ENCODE peak calls at places on chromosomes 3 and 15, in six cellular contexts. I, U, M, L, Q and X are unnamed samples.

GRCh38 chr3:63230146-63230545 is 48.0 kb upstream of the SYNPR start:
- DNase-seq in L (no peak), U (no peak), Q (no peak), M (no peak), I (no peak), X (no peak)

GRCh38 chr3:121072128-121072527 is 164.1 kb downstream of the STXBP5L start:
- DNase-seq in U (no peak), Q (no peak), I (no peak), M (no peak), L (no peak), X (no peak)

GRCh38 chr15:81302605-81303204 is 21.2 kb downstream of the STARD5 start:
- DNase-seq in L (no peak), Q (no peak), U (no peak), M (no peak), I (no peak), X (no peak)

GRCh38 chr15:28917791-28918140 is 32.0 kb downstream of the APBA2 start:
- DNase-seq in Q (no peak), U (no peak), L (no peak), M (no peak), I (no peak), X (no peak)

GRCh38 chr3:114758828-114759709 is 388.0 kb downstream of the ZBTB20 start:
- DNase-seq in Q (no peak), U (peak; percentile 59), M (no peak), I (no peak), L (no peak), X (peak; percentile 65)

GRCh38 chr3:12947504-12948369 is 106.4 kb upstream of the RPL32 start:
- DNase-seq in M (no peak), U (peak; percentile 68), L (no peak), Q (no peak), I (peak; percentile 45), X (peak; percentile 61)

GRCh38 chr3:7015683-7016440 is 154.9 kb downstream of the GRM7 start:
- DNase-seq in L (no peak), M (no peak), U (no peak), I (no peak), Q (no peak), X (no peak)

GRCh38 chr3:120145498-120146285 is 51.4 kb upstream of the GSK3B start:
- DNase-seq in L (no peak), M (no peak), I (no peak), Q (peak; percentile 93), U (peak; percentile 41), X (peak; percentile 91)

GRCh38 chr15:99447497-99448371 is 118.0 kb upstream of the MEF2A start:
- DNase-seq in Q (no peak), U (no peak), I (peak; percentile 81), L (no peak), M (no peak), X (no peak)

GRCh38 chr15:58260911-58261267 is 122.7 kb downstream of the AQP9 start:
- DNase-seq in Q (no peak), I (no peak), L (no peak), M (no peak), U (peak; percentile 35), X (peak; percentile 55)

GRCh38 chr3:13749063-13749764 is 130.7 kb downstream of the WNT7A start:
- DNase-seq in L (no peak), M (no peak), Q (peak; percentile 92), U (no peak), I (no peak), X (no peak)

GRCh38 chr3:178446054-178446453 is 90.2 kb upstream of the KCNMB2 start:
- DNase-seq in I (no peak), Q (no peak), M (no peak), U (no peak), L (no peak), X (no peak)

GRCh38 chr3:15292765-15293522 is 39.4 kb downstream of the SH3BP5 start:
- DNase-seq in Q (peak; percentile 95), U (peak; percentile 44), L (no peak), M (no peak), I (no peak), X (peak; percentile 91)

DNA sequence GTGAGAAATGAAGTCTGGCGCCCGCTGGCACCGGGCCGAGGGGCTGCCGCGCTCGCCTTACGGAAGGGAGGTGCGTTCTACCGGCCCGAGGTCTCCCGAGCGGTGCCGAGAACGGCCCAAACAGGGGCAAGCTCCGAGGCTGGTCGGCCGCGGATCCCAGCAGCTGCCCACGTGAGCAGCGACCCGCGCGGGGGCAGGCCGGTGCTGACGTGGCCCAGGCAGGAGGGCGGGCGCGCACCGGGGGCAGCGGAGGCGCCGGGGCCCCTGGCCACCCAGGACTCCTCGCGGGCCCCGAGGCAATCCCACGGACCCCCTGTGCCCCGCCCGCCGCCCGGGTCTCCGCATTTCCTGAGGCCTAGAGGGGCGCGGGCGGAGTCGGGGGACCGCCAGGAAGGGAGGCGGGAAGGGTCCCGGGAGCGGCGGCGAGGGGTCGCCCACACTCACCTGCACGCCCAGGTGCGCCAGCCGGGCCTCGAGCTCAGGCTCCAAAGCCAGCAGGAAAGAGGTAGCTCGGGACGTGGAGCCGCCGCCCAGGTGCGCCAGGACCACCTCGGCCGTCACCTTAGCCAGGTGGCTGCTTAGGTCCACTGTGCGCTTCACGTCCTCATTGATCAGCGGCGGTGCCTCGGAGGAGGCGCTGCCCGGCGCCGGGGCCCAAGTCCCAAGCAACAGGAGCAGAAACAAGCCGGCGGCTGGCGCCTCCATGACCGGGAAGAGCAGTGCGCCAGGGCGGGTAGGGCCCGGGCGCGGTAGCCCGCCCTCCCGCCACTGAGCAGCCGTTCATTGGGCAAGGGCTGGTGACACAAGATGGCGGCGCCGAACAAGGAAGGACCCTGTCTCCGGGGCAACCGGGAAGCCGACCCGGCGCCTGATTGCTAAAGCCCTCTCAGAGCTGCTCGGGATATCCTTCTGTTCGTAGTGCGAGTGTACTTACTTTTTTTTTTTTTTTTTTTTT is at the start of gene RPN1:
- DNase-seq in U (peak; percentile 94), Q (peak; percentile 98), L (peak; percentile 57), I (peak; percentile 94), M (peak; percentile 88), X (peak; percentile 98)
- H2BK5ac ChIP-seq in U (peak within 1 kb of the TSS; percentile 88), Q (peak within 1 kb of the TSS; percentile 83), L (peak within 1 kb of the TSS; percentile 86), I (peak within 1 kb of the TSS; percentile 96), M (peak within 1 kb of the TSS; percentile 95), X (peak within 1 kb of the TSS; percentile 82)

GRCh38 chr3:3110299-3110630 is at the start of gene IL5RA:
- DNase-seq in L (no peak), U (no peak), I (peak; percentile 35), M (no peak), Q (peak; percentile 14), X (peak; percentile 84)
- H2AFZ ChIP-seq in L (peak within 1 kb of the TSS; percentile 55), U (no peak within 1 kb of the TSS), I (peak within 1 kb of the TSS; percentile 65), M (peak within 1 kb of the TSS; percentile 63), Q (no peak within 1 kb of the TSS), X (no peak within 1 kb of the TSS)

DNA sequence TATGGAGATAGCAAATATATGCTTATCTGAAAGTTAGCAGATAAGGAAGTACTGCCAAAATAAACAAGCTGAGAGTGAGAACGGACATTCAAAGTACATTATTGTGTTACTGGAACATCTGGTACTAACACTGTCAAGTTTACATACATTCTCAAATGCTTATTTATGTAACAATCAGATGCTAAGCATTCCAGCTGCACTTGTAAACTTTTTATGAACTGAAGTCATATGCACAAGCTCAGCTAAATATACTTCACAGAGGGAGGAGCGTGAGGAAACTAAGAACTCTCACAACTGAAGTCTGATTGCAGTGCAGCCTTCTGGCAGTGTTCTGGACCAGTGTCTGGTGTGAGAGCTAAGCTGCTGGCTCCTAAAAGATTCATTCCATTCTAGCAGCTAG is 223.7 kb upstream of the NANOGP8 start:
- DNase-seq in Q (peak; percentile 23), M (no peak), I (no peak), L (no peak), U (peak; percentile 98), X (peak; percentile 89)
- H2BK5ac ChIP-seq in Q (no peak overlapping the region), M (no peak overlapping the region), I (no peak overlapping the region), L (no peak overlapping the region), U (peak overlapping the region; percentile 65), X (no peak overlapping the region)

GRCh38 chr3:58519668-58520402 is 17.2 kb downstream of the ACOX2 start:
- DNase-seq in U (no peak), M (no peak), I (no peak), Q (no peak), L (no peak), X (no peak)
- H2AFZ ChIP-seq in U (no peak overlapping the region), M (no peak overlapping the region), I (no peak overlapping the region), Q (no peak overlapping the region), L (no peak overlapping the region), X (no peak overlapping the region)

DNA sequence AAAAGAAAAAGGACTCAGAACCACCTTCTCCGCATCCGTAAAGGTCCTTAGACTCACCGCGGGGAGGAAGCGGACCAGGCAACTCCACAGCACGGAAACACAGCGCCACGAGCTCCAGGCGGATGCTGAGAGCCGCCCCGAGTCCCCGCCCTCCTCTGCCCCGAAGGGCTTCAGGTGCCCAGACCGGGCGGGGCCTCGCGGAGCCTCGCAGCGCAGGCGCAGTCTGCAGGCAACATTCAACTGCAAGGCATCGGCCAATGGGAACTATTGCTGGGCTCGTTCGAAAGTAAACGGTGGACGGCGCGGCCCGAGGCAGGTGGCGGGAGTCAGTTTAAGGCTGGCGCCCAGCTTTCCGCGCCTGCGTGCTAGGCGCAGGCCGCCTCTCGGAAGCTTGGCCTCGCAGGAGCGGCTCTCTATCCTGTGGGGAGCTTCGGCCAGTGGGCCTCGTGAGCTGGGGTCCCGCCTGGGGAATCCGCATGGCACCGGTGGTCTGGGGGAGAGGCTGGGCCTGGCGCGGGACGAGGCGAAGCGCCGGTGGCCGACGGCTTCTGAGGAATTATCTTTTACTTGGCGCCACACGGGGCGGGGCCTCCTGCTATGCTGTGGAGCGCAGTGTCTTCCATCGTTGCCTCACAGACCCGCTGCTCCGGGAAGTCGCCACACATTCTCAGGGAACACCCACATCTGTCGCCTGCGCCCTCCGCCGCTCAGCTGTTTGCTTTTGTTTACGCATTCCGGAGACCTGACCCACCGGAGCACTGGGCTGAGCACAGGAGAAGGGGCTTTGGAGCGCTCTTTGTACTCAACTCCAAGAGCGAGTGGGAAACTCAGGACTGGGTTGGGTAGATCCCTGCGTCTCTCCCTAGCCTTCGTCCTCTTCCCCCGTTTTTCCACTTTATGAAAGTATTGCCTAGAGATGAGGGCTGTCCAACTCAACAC is at the start of gene TRIM59:
- DNase-seq in M (peak; percentile 97), L (peak; percentile 97), U (peak; percentile 97), I (peak; percentile 99), Q (peak; percentile 91), X (peak; percentile 98)
- H2BK5ac ChIP-seq in M (peak within 1 kb of the TSS; percentile 88), L (peak within 1 kb of the TSS; percentile 99), U (peak within 1 kb of the TSS; percentile 99), I (peak within 1 kb of the TSS; percentile 0), Q (peak within 1 kb of the TSS; percentile 82), X (peak within 1 kb of the TSS; percentile 92)

GRCh38 chr3:157075693-157076420 is 84.1 kb downstream of the CCNL1 start:
- DNase-seq in M (no peak), Q (no peak), L (no peak), I (no peak), U (no peak), X (peak; percentile 10)
- H2AFZ ChIP-seq in M (no peak overlapping the region), Q (no peak overlapping the region), L (no peak overlapping the region), I (no peak overlapping the region), U (no peak overlapping the region), X (no peak overlapping the region)

DNA sequence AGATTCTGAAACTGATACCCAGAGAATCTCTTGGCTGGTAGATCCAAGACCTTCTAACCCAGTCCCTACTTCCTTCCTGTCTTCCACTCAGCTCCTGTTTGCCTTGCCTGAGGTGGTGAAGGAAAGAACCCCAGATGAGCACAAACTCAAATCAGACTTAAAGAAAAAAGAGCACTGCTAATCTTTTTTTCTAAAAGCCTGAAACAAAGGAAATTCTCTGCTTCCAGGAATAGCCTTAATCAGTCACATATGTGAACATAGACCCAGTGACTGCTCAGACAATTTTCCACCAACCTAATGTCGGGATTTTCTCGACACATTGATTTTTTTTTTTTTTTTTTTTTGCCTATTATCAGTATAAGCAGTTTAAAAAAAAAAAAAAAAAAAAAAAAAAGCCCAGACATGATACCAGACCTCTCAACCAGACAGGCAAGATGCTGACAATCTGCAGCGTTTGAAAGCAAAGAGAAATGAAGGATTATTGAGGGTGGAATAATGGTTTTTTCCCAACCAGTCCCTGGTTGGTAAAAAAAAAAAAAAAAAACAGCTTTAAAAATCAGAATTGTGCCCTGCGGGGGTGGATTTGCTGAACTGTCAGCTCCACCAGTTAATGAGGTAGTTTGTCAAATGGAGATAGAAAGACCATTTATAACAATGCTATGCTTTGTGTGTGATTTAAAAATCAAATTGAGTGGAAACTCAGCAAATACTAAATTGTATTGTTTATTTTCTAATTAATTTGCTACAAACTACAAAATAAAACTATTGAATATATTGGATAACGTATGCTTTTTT is 256.7 kb upstream of the RARB start:
- DNase-seq in M (peak; percentile 17), U (no peak), Q (no peak), I (no peak), L (no peak), X (no peak)
- H2BK5ac ChIP-seq in M (no peak overlapping the region), U (no peak overlapping the region), Q (peak overlapping the region; percentile 76), I (no peak overlapping the region), L (no peak overlapping the region), X (no peak overlapping the region)